ENCODE peak calls at places on chromosomes 4 and X, in seven cellular contexts. B is ovary, X is GM12864, L is glutamatergic neuron, P is GM12865, Y is GM10248, R is cardiac muscle cell. H is an unnamed sample.

GRCh38 chr4:128524311-128524710 is 236.7 kb upstream of the PGRMC2 start:
- DNase-seq in R (no peak), P (no peak), L (no peak), X (no peak), Y (no peak), B (no peak), H (peak; percentile 80)

GRCh38 chr4:22686156-22686555 is 6.6 kb upstream of the GBA3 start:
- DNase-seq in B (no peak), R (no peak), L (no peak), Y (no peak), X (no peak), P (no peak), H (no peak)

GRCh38 chr4:102343964-102344519 is 1.2 kb downstream of the SLC39A8 start:
- DNase-seq in P (no peak), X (no peak), R (peak; percentile 4), Y (no peak), L (no peak), B (no peak), H (no peak)

GRCh38 chr4:6441758-6442157 is 30.7 kb downstream of the PPP2R2C start:
- DNase-seq in Y (no peak), R (no peak), L (no peak), X (no peak), P (no peak), B (no peak), H (no peak)

GRCh38 chr4:153152453-153153338 is 51.5 kb upstream of the TRIM2 start:
- DNase-seq in X (no peak), B (peak; percentile 49), R (peak; percentile 67), Y (peak; percentile 28), P (peak; percentile 49), L (peak; percentile 90), H (no peak)

GRCh38 chr4:2384245-2384644 is 34.2 kb downstream of the ZFYVE28 start:
- DNase-seq in R (peak; percentile 17), Y (no peak), X (no peak), P (no peak), B (no peak), L (no peak), H (no peak)

GRCh38 chr4:4864940-4865704 is 5.7 kb downstream of the MSX1 start:
- DNase-seq in R (peak; percentile 23), L (no peak), B (no peak), Y (no peak), P (no peak), X (no peak), H (no peak)

GRCh38 chrX:53223955-53224859 is 800 bp downstream of the KDM5C start:
- DNase-seq in B (no peak), X (no peak), L (peak; percentile 23), P (peak; percentile 4), R (peak; percentile 33), Y (no peak), H (peak; percentile 4)

GRCh38 chrX:110131031-110131430 is 128.1 kb downstream of the TMEM164 start:
- DNase-seq in P (no peak), Y (no peak), L (peak; percentile 44), X (no peak), R (no peak), B (no peak), H (no peak)

GRCh38 chr4:185772391-185773093 is 39.5 kb downstream of the SORBS2 start:
- DNase-seq in R (no peak), X (no peak), Y (no peak), P (peak; percentile 48), L (no peak), B (no peak), H (no peak)

GRCh38 chr4:185773419-185773818 is 38.6 kb downstream of the SORBS2 start:
- DNase-seq in P (no peak), B (no peak), L (no peak), X (no peak), R (peak; percentile 66), Y (no peak), H (no peak)

GRCh38 chr4:185775792-185776555 is 36.0 kb downstream of the SORBS2 start:
- DNase-seq in X (no peak), L (no peak), Y (no peak), B (no peak), R (peak; percentile 57), P (no peak), H (no peak)

GRCh38 chr4:185774076-185774731 is 37.8 kb downstream of the SORBS2 start:
- DNase-seq in L (no peak), Y (no peak), P (no peak), X (no peak), R (peak; percentile 39), B (no peak), H (no peak)

DNA sequence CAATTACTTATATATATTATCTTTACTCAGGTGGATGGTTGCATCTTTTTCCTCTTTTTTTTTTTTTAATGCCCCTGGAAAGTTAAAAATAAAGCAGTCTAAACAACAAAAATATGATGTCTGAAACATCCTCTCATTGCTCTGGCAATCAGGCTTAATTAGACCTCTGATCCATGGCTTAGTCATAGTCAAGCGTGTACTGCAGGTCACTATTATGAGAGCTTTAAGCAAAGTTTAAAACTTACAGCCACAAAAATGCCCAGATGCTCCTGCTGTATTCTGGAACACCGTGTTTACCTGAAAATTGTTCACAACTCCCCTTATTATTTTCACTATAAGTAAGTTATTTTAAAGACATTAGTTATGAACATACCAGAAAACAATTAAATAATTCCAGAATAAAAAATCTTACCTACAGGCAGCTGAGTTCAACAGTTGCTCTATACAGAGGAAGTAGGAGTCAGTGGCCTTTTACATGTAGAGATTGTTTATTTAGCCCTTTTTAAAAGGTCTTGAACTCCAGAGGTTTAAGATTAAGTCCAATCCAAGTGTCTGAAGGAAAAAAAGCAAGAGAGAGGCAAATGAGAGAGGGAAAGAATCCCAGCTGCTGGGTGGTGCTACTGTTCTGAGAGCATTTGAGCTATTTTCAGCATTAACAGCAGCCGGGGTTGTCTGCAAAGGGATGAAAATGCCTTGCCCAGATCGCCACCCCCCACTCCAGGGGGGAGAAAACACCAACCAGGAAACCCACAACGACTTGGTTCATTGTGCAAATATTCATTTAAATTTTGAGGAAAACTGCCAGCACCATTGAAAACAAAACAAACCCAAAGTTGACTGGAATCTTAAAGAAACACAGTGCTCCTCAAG is 36.9 kb downstream of the SORBS2 start:
- DNase-seq in X (no peak), Y (no peak), R (peak; percentile 72), B (no peak), L (no peak), P (no peak), H (peak; percentile 37)
- TF ChIP-seq CTCF in X (no peak), Y (no peak), R (peak; percentile 13), B (no peak), L (no peak), P (no peak), H (no peak)

DNA sequence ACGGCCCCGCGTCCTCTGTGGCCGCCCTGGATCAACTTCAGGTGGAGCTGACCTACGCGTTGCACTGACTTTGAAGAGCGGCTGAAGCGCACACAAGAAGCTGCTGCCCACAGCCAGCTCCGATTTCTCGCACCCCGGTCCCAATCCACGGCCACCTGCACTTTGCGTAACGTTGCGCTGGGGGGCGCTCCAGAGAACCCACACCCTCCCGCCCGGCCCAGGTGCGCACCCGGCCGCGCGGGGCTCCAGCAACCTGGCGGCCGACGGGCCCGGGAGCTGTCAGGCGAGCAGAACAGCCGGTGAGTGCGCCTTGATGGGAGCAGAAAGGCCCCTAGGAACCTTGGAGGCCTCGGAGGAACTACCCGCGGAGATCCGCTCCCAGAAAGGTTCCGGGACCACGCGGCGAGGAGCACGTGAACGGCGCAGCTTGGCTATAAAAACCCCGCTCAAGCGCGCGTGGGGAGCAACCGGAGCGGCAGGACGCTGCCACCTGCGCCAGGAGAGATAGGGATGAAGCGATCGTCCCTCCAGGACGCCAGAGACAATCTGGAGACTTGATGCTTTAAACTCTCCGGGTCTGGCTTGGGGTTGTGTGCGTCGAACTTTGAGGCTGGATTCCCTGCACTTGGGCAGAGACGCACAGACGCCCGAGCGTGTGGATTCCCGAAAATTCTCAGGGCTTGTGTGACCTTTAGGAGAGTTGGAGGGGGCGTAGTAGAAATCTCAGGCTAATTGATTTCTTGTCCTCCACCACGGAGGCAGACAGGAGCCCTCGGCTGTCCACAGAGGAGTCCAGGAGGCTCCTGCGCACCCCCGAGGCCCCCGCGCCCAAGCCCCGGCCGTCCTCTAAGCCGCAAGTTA is 591 bp upstream of the NWD2 start:
- DNase-seq in Y (peak; percentile 12), B (no peak), P (no peak), R (peak; percentile 9), X (no peak), L (peak; percentile 57), H (no peak)
- TF ChIP-seq CTCF in Y (no peak), B (no peak), P (no peak), R (no peak), X (peak; percentile 22), L (peak; percentile 72), H (no peak)

DNA sequence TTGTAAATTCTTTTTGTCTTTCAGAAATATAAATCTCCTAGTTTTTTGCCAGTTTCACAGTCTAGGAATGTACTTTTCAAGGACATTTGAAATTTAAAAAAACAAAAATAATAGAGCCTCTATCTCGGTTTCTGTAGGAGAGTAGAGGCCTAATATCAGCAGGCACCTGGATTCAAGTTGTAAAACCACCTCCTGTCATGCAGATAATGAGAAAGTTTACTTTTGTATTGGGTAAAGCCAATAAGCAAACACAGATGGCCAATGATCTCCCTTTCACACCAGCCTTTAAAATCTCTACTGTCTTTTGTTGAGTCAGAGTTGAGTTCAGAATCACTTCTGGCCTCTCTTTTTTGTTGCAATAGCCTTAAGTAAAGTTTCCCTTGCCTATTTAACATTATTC is 1499.9 kb downstream of the PCDH18 start:
- DNase-seq in R (no peak), B (no peak), Y (no peak), L (no peak), P (no peak), X (no peak), H (no peak)
- TF ChIP-seq CTCF in R (no peak), B (no peak), Y (no peak), L (no peak), P (no peak), X (no peak), H (no peak)

DNA sequence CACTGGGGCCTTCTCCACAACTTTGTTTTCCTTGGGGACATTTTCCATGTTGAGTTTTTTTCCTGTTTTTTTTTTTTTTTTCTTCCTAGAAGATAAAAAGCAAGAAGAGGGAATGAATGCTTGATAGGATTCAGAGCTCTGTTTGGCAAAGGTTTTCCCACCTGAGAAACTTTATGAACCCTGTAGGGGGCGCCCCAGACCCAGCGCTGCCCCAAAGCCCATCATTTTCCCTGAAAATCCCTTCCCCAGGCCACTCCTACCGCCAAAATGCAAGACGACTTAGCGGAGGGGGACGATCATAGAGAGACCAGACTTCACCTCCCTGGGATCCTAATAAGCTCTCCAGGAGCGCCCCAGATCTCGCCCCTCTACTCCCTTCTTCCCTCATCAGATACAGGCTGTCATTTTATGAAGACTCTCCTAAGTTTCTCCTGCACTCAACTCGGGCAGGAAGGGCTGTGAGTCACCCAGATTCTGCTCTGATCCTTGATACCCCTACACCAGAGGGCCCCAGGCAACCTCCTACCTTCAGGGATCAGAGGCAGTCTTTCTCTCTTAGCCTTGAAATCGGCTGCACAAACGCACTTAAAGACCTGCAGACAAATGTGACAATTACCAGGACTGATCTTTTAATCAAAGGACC is 1.4 kb downstream of the BEX5 start:
- DNase-seq in R (peak; percentile 5), B (no peak), P (no peak), X (no peak), Y (no peak), L (peak; percentile 42), H (no peak)
- TF ChIP-seq CTCF in R (no peak), B (no peak), P (no peak), X (peak; percentile 43), Y (peak; percentile 1), L (peak; percentile 51), H (peak; percentile 43)

DNA sequence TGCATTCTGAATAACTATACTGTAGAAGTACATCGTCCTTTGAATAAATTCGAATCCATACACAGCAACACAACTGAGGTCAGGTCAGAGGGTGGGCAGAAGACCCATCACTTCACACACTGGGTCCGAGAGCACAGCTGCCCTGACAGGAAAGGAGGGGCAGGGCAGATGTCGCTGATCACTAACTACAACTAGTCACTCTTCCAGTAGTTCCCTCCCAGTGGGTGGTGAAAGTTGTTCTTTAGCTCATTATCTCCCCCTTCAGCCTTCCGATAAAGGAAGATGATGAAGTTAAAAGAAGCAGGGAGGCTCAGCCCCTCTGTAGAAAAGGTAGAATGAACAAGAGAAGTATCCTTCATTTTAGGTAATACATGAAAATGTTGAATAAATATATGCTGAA is 278.9 kb downstream of the INPP4B start:
- DNase-seq in L (no peak), X (no peak), P (peak; percentile 26), Y (no peak), R (peak; percentile 20), B (no peak), H (no peak)
- TF ChIP-seq CTCF in L (no peak), X (no peak), P (no peak), Y (no peak), R (no peak), B (no peak), H (peak; percentile 22)

H was measured in epithelial cell of proximal tubule.